ENCODE peak calls at places on chromosomes 5 and 9, in ten cellular contexts. One of them, this sample, is unnamed.
A peak's percentile ranks its signal among the peaks of the same experiment; 100 is the strongest.

GRCh38 chr9:34513567-34514214 is 9.1 kb downstream of the ENHO start:
- DNase-seq in C1 segment of cervical spinal cord: peak; percentile 18
- DNase-seq in fibroblast of pulmonary artery: peak; percentile 8
- DNase-seq in uterus: no peak
- DNase-seq in activated gamma-delta T cell treated with Interleukin-2 at 50 U/mL for 16 hours: no peak
- DNase-seq in HT-29: peak; percentile 38
- DNase-seq in stimulated activated CD8-positive, alpha-beta memory T cell treated with anti-CD3 and anti-CD28 coated beads, Interleukin-7, amount 100 ng/mL, for 4 hours: no peak
- DNase-seq in B cell: no peak
- DNase-seq in HAP-1: peak; percentile 84
- DNase-seq in activated CD4-positive, alpha-beta T cell treated with anti-CD3 and anti-CD28 coated beads for 1 hour: no peak
- DNase-seq in this sample: peak; percentile 52

GRCh38 chr5:177382423-177383029 is 1.7 kb upstream of the SLC34A1 start:
- DNase-seq in activated gamma-delta T cell treated with Interleukin-2 at 50 U/mL for 16 hours: no peak
- DNase-seq in B cell: no peak
- DNase-seq in activated CD4-positive, alpha-beta T cell treated with anti-CD3 and anti-CD28 coated beads for 1 hour: no peak
- DNase-seq in C1 segment of cervical spinal cord: no peak
- DNase-seq in stimulated activated CD8-positive, alpha-beta memory T cell treated with anti-CD3 and anti-CD28 coated beads, Interleukin-7, amount 100 ng/mL, for 4 hours: no peak
- DNase-seq in HAP-1: no peak
- DNase-seq in fibroblast of pulmonary artery: peak; percentile 49
- DNase-seq in uterus: no peak
- DNase-seq in HT-29: peak; percentile 57
- DNase-seq in this sample: no peak

GRCh38 chr5:172178301-172179031 is 9.6 kb downstream of the STK10 start:
- DNase-seq in C1 segment of cervical spinal cord: no peak
- DNase-seq in fibroblast of pulmonary artery: no peak
- DNase-seq in uterus: no peak
- DNase-seq in HAP-1: no peak
- DNase-seq in activated CD4-positive, alpha-beta T cell treated with anti-CD3 and anti-CD28 coated beads for 1 hour: no peak
- DNase-seq in B cell: peak; percentile 29
- DNase-seq in HT-29: no peak
- DNase-seq in activated gamma-delta T cell treated with Interleukin-2 at 50 U/mL for 16 hours: no peak
- DNase-seq in stimulated activated CD8-positive, alpha-beta memory T cell treated with anti-CD3 and anti-CD28 coated beads, Interleukin-7, amount 100 ng/mL, for 4 hours: no peak
- DNase-seq in this sample: no peak

GRCh38 chr5:139671096-139671841 is 23.1 kb downstream of the CXXC5 start:
- DNase-seq in activated gamma-delta T cell treated with Interleukin-2 at 50 U/mL for 16 hours: no peak
- DNase-seq in stimulated activated CD8-positive, alpha-beta memory T cell treated with anti-CD3 and anti-CD28 coated beads, Interleukin-7, amount 100 ng/mL, for 4 hours: no peak
- DNase-seq in HT-29: no peak
- DNase-seq in B cell: no peak
- DNase-seq in C1 segment of cervical spinal cord: peak; percentile 72
- DNase-seq in activated CD4-positive, alpha-beta T cell treated with anti-CD3 and anti-CD28 coated beads for 1 hour: no peak
- DNase-seq in fibroblast of pulmonary artery: no peak
- DNase-seq in uterus: no peak
- DNase-seq in HAP-1: no peak
- DNase-seq in this sample: peak; percentile 91

GRCh38 chr5:75367401-75367800 is 30.4 kb downstream of the HMGCR start:
- DNase-seq in C1 segment of cervical spinal cord: no peak
- DNase-seq in B cell: no peak
- DNase-seq in uterus: no peak
- DNase-seq in activated gamma-delta T cell treated with Interleukin-2 at 50 U/mL for 16 hours: no peak
- DNase-seq in fibroblast of pulmonary artery: no peak
- DNase-seq in HT-29: peak; percentile 10
- DNase-seq in activated CD4-positive, alpha-beta T cell treated with anti-CD3 and anti-CD28 coated beads for 1 hour: no peak
- DNase-seq in stimulated activated CD8-positive, alpha-beta memory T cell treated with anti-CD3 and anti-CD28 coated beads, Interleukin-7, amount 100 ng/mL, for 4 hours: no peak
- DNase-seq in HAP-1: no peak
- DNase-seq in this sample: no peak

GRCh38 chr9:83062011-83062652 is 810 bp downstream of the RASEF start:
- DNase-seq in HT-29: peak; percentile 83
- DNase-seq in uterus: no peak
- DNase-seq in activated gamma-delta T cell treated with Interleukin-2 at 50 U/mL for 16 hours: no peak
- DNase-seq in fibroblast of pulmonary artery: no peak
- DNase-seq in activated CD4-positive, alpha-beta T cell treated with anti-CD3 and anti-CD28 coated beads for 1 hour: no peak
- DNase-seq in B cell: peak; percentile 2
- DNase-seq in C1 segment of cervical spinal cord: no peak
- DNase-seq in HAP-1: no peak
- DNase-seq in stimulated activated CD8-positive, alpha-beta memory T cell treated with anti-CD3 and anti-CD28 coated beads, Interleukin-7, amount 100 ng/mL, for 4 hours: no peak
- DNase-seq in this sample: no peak

GRCh38 chr5:169037478-169037877 is 263.5 kb downstream of the SLIT3 start:
- DNase-seq in C1 segment of cervical spinal cord: no peak
- DNase-seq in HAP-1: no peak
- DNase-seq in stimulated activated CD8-positive, alpha-beta memory T cell treated with anti-CD3 and anti-CD28 coated beads, Interleukin-7, amount 100 ng/mL, for 4 hours: no peak
- DNase-seq in B cell: no peak
- DNase-seq in fibroblast of pulmonary artery: no peak
- DNase-seq in HT-29: no peak
- DNase-seq in uterus: no peak
- DNase-seq in activated CD4-positive, alpha-beta T cell treated with anti-CD3 and anti-CD28 coated beads for 1 hour: no peak
- DNase-seq in activated gamma-delta T cell treated with Interleukin-2 at 50 U/mL for 16 hours: no peak
- DNase-seq in this sample: no peak

GRCh38 chr5:138829341-138829740 is 45.8 kb downstream of the LRRTM2 start:
- DNase-seq in activated CD4-positive, alpha-beta T cell treated with anti-CD3 and anti-CD28 coated beads for 1 hour: no peak
- DNase-seq in fibroblast of pulmonary artery: peak; percentile 48
- DNase-seq in HT-29: no peak
- DNase-seq in activated gamma-delta T cell treated with Interleukin-2 at 50 U/mL for 16 hours: no peak
- DNase-seq in uterus: no peak
- DNase-seq in B cell: no peak
- DNase-seq in stimulated activated CD8-positive, alpha-beta memory T cell treated with anti-CD3 and anti-CD28 coated beads, Interleukin-7, amount 100 ng/mL, for 4 hours: no peak
- DNase-seq in C1 segment of cervical spinal cord: no peak
- DNase-seq in HAP-1: no peak
- DNase-seq in this sample: no peak

GRCh38 chr5:141564216-141564692 is 54.5 kb downstream of the DIAPH1 start:
- DNase-seq in activated CD4-positive, alpha-beta T cell treated with anti-CD3 and anti-CD28 coated beads for 1 hour: peak; percentile 26
- DNase-seq in C1 segment of cervical spinal cord: peak; percentile 41
- DNase-seq in stimulated activated CD8-positive, alpha-beta memory T cell treated with anti-CD3 and anti-CD28 coated beads, Interleukin-7, amount 100 ng/mL, for 4 hours: peak; percentile 50
- DNase-seq in HAP-1: peak; percentile 88
- DNase-seq in uterus: peak; percentile 82
- DNase-seq in activated gamma-delta T cell treated with Interleukin-2 at 50 U/mL for 16 hours: peak; percentile 64
- DNase-seq in B cell: peak; percentile 85
- DNase-seq in HT-29: peak; percentile 97
- DNase-seq in fibroblast of pulmonary artery: peak; percentile 98
- DNase-seq in this sample: peak; percentile 92

GRCh38 chr5:173296737-173297676 is 31.2 kb downstream of the STC2 start:
- DNase-seq in activated CD4-positive, alpha-beta T cell treated with anti-CD3 and anti-CD28 coated beads for 1 hour: no peak
- DNase-seq in uterus: no peak
- DNase-seq in stimulated activated CD8-positive, alpha-beta memory T cell treated with anti-CD3 and anti-CD28 coated beads, Interleukin-7, amount 100 ng/mL, for 4 hours: no peak
- DNase-seq in fibroblast of pulmonary artery: no peak
- DNase-seq in HAP-1: no peak
- DNase-seq in activated gamma-delta T cell treated with Interleukin-2 at 50 U/mL for 16 hours: no peak
- DNase-seq in HT-29: no peak
- DNase-seq in B cell: no peak
- DNase-seq in C1 segment of cervical spinal cord: no peak
- DNase-seq in this sample: no peak

GRCh38 chr9:81628897-81629296 is 60.5 kb downstream of the TLE1 start:
- DNase-seq in HT-29: no peak
- DNase-seq in activated CD4-positive, alpha-beta T cell treated with anti-CD3 and anti-CD28 coated beads for 1 hour: no peak
- DNase-seq in stimulated activated CD8-positive, alpha-beta memory T cell treated with anti-CD3 and anti-CD28 coated beads, Interleukin-7, amount 100 ng/mL, for 4 hours: no peak
- DNase-seq in C1 segment of cervical spinal cord: no peak
- DNase-seq in HAP-1: no peak
- DNase-seq in B cell: no peak
- DNase-seq in uterus: no peak
- DNase-seq in activated gamma-delta T cell treated with Interleukin-2 at 50 U/mL for 16 hours: no peak
- DNase-seq in fibroblast of pulmonary artery: no peak
- DNase-seq in this sample: no peak

This sample was measured in putamen.